ENCODE peak calls at places on chromosome 5, in ten cellular contexts. One of them, this sample, is unnamed.

GRCh38 chr5:170491479-170491878 is 12.3 kb upstream of the KCNIP1 start:
- DNase-seq in midbrain: no peak
- DNase-seq in C1 segment of cervical spinal cord: no peak
- DNase-seq in PC-3: peak; percentile 79
- DNase-seq in uterus: no peak
- DNase-seq in WERI-Rb-1: no peak
- DNase-seq in NCI-H2029: peak; percentile 27
- DNase-seq in stimulated activated CD8-positive, alpha-beta memory T cell treated with anti-CD3 and anti-CD28 coated beads, Interleukin-12 subunit alpha, Interleukin-12 subunit beta, amount 100 ng/mL, for 1 hour: no peak
- DNase-seq in A549: no peak
- DNase-seq in EL: peak; percentile 95
- DNase-seq in this sample: no peak

GRCh38 chr5:149428032-149428431 is 48.9 kb upstream of the IL17B start:
- DNase-seq in midbrain: no peak
- DNase-seq in C1 segment of cervical spinal cord: no peak
- DNase-seq in PC-3: no peak
- DNase-seq in uterus: no peak
- DNase-seq in WERI-Rb-1: no peak
- DNase-seq in NCI-H2029: no peak
- DNase-seq in stimulated activated CD8-positive, alpha-beta memory T cell treated with anti-CD3 and anti-CD28 coated beads, Interleukin-12 subunit alpha, Interleukin-12 subunit beta, amount 100 ng/mL, for 1 hour: no peak
- DNase-seq in A549: no peak
- DNase-seq in EL: no peak
- DNase-seq in this sample: no peak

GRCh38 chr5:41156739-41157138 is 56.6 kb downstream of the C6 start:
- DNase-seq in midbrain: no peak
- DNase-seq in C1 segment of cervical spinal cord: no peak
- DNase-seq in PC-3: peak; percentile 96
- DNase-seq in uterus: no peak
- DNase-seq in WERI-Rb-1: no peak
- DNase-seq in NCI-H2029: no peak
- DNase-seq in stimulated activated CD8-positive, alpha-beta memory T cell treated with anti-CD3 and anti-CD28 coated beads, Interleukin-12 subunit alpha, Interleukin-12 subunit beta, amount 100 ng/mL, for 1 hour: no peak
- DNase-seq in A549: peak; percentile 19
- DNase-seq in EL: peak; percentile 51
- DNase-seq in this sample: no peak

GRCh38 chr5:89878140-89878570 is 531.4 kb downstream of the CETN3 start:
- DNase-seq in midbrain: no peak
- DNase-seq in C1 segment of cervical spinal cord: no peak
- DNase-seq in PC-3: peak; percentile 96
- DNase-seq in uterus: no peak
- DNase-seq in WERI-Rb-1: no peak
- DNase-seq in NCI-H2029: peak; percentile 18
- DNase-seq in stimulated activated CD8-positive, alpha-beta memory T cell treated with anti-CD3 and anti-CD28 coated beads, Interleukin-12 subunit alpha, Interleukin-12 subunit beta, amount 100 ng/mL, for 1 hour: no peak
- DNase-seq in A549: peak; percentile 5
- DNase-seq in EL: peak; percentile 45
- DNase-seq in this sample: no peak

GRCh38 chr5:58983496-58983895 is 400.6 kb downstream of the RAB3C start:
- DNase-seq in midbrain: no peak
- DNase-seq in C1 segment of cervical spinal cord: no peak
- DNase-seq in PC-3: no peak
- DNase-seq in uterus: no peak
- DNase-seq in WERI-Rb-1: no peak
- DNase-seq in NCI-H2029: no peak
- DNase-seq in stimulated activated CD8-positive, alpha-beta memory T cell treated with anti-CD3 and anti-CD28 coated beads, Interleukin-12 subunit alpha, Interleukin-12 subunit beta, amount 100 ng/mL, for 1 hour: no peak
- DNase-seq in A549: no peak
- DNase-seq in EL: no peak
- DNase-seq in this sample: no peak

GRCh38 chr5:65262094-65262493 is 219.6 kb downstream of the ADAMTS6 start:
- DNase-seq in midbrain: no peak
- DNase-seq in C1 segment of cervical spinal cord: no peak
- DNase-seq in PC-3: no peak
- DNase-seq in uterus: peak; percentile 29
- DNase-seq in WERI-Rb-1: no peak
- DNase-seq in NCI-H2029: no peak
- DNase-seq in stimulated activated CD8-positive, alpha-beta memory T cell treated with anti-CD3 and anti-CD28 coated beads, Interleukin-12 subunit alpha, Interleukin-12 subunit beta, amount 100 ng/mL, for 1 hour: no peak
- DNase-seq in A549: no peak
- DNase-seq in EL: peak; percentile 18
- DNase-seq in this sample: peak; percentile 28

GRCh38 chr5:133113331-133114061 is 61.7 kb downstream of the HSPA4 start:
- DNase-seq in midbrain: no peak
- DNase-seq in C1 segment of cervical spinal cord: no peak
- DNase-seq in PC-3: no peak
- DNase-seq in uterus: no peak
- DNase-seq in WERI-Rb-1: no peak
- DNase-seq in NCI-H2029: no peak
- DNase-seq in stimulated activated CD8-positive, alpha-beta memory T cell treated with anti-CD3 and anti-CD28 coated beads, Interleukin-12 subunit alpha, Interleukin-12 subunit beta, amount 100 ng/mL, for 1 hour: no peak
- DNase-seq in A549: no peak
- DNase-seq in EL: peak; percentile 59
- DNase-seq in this sample: no peak

GRCh38 chr5:141439411-141440141 is 9.3 kb downstream of the PCDHGA12 start:
- DNase-seq in midbrain: no peak
- DNase-seq in C1 segment of cervical spinal cord: no peak
- DNase-seq in PC-3: no peak
- DNase-seq in uterus: no peak
- DNase-seq in WERI-Rb-1: no peak
- DNase-seq in NCI-H2029: no peak
- DNase-seq in stimulated activated CD8-positive, alpha-beta memory T cell treated with anti-CD3 and anti-CD28 coated beads, Interleukin-12 subunit alpha, Interleukin-12 subunit beta, amount 100 ng/mL, for 1 hour: no peak
- DNase-seq in A549: no peak
- DNase-seq in EL: no peak
- DNase-seq in this sample: no peak

GRCh38 chr5:127957183-127957582 is 126.4 kb upstream of the SLC12A2 start:
- DNase-seq in midbrain: no peak
- DNase-seq in C1 segment of cervical spinal cord: no peak
- DNase-seq in PC-3: peak; percentile 62
- DNase-seq in uterus: peak; percentile 18
- DNase-seq in WERI-Rb-1: peak; percentile 75
- DNase-seq in NCI-H2029: no peak
- DNase-seq in stimulated activated CD8-positive, alpha-beta memory T cell treated with anti-CD3 and anti-CD28 coated beads, Interleukin-12 subunit alpha, Interleukin-12 subunit beta, amount 100 ng/mL, for 1 hour: no peak
- DNase-seq in A549: peak; percentile 80
- DNase-seq in EL: peak; percentile 78
- DNase-seq in this sample: no peak

GRCh38 chr5:119191944-119192343 is 121.1 kb downstream of the DMXL1 start:
- DNase-seq in midbrain: no peak
- DNase-seq in C1 segment of cervical spinal cord: no peak
- DNase-seq in PC-3: no peak
- DNase-seq in uterus: no peak
- DNase-seq in WERI-Rb-1: no peak
- DNase-seq in NCI-H2029: no peak
- DNase-seq in stimulated activated CD8-positive, alpha-beta memory T cell treated with anti-CD3 and anti-CD28 coated beads, Interleukin-12 subunit alpha, Interleukin-12 subunit beta, amount 100 ng/mL, for 1 hour: no peak
- DNase-seq in A549: no peak
- DNase-seq in EL: no peak
- DNase-seq in this sample: no peak

GRCh38 chr5:133843911-133844310 is 124.5 kb downstream of the C5orf15 start:
- DNase-seq in midbrain: no peak
- DNase-seq in C1 segment of cervical spinal cord: no peak
- DNase-seq in PC-3: no peak
- DNase-seq in uterus: no peak
- DNase-seq in WERI-Rb-1: no peak
- DNase-seq in NCI-H2029: no peak
- DNase-seq in stimulated activated CD8-positive, alpha-beta memory T cell treated with anti-CD3 and anti-CD28 coated beads, Interleukin-12 subunit alpha, Interleukin-12 subunit beta, amount 100 ng/mL, for 1 hour: no peak
- DNase-seq in A549: no peak
- DNase-seq in EL: no peak
- DNase-seq in this sample: no peak

GRCh38 chr5:16992006-16992405 is 55.9 kb upstream of the MYO10 start:
- DNase-seq in midbrain: no peak
- DNase-seq in C1 segment of cervical spinal cord: no peak
- DNase-seq in PC-3: peak; percentile 53
- DNase-seq in uterus: no peak
- DNase-seq in WERI-Rb-1: no peak
- DNase-seq in NCI-H2029: no peak
- DNase-seq in stimulated activated CD8-positive, alpha-beta memory T cell treated with anti-CD3 and anti-CD28 coated beads, Interleukin-12 subunit alpha, Interleukin-12 subunit beta, amount 100 ng/mL, for 1 hour: no peak
- DNase-seq in A549: no peak
- DNase-seq in EL: peak; percentile 57
- DNase-seq in this sample: no peak

GRCh38 chr5:92758552-92758951 is 822.5 kb downstream of the NR2F1-AS1 start:
- DNase-seq in midbrain: no peak
- DNase-seq in C1 segment of cervical spinal cord: no peak
- DNase-seq in PC-3: peak; percentile 81
- DNase-seq in uterus: no peak
- DNase-seq in WERI-Rb-1: no peak
- DNase-seq in NCI-H2029: no peak
- DNase-seq in stimulated activated CD8-positive, alpha-beta memory T cell treated with anti-CD3 and anti-CD28 coated beads, Interleukin-12 subunit alpha, Interleukin-12 subunit beta, amount 100 ng/mL, for 1 hour: no peak
- DNase-seq in A549: no peak
- DNase-seq in EL: peak; percentile 75
- DNase-seq in this sample: no peak

GRCh38 chr5:147515269-147515668 is 5.4 kb upstream of the DPYSL3 start:
- DNase-seq in midbrain: no peak
- DNase-seq in C1 segment of cervical spinal cord: no peak
- DNase-seq in PC-3: no peak
- DNase-seq in uterus: no peak
- DNase-seq in WERI-Rb-1: peak; percentile 53
- DNase-seq in NCI-H2029: no peak
- DNase-seq in stimulated activated CD8-positive, alpha-beta memory T cell treated with anti-CD3 and anti-CD28 coated beads, Interleukin-12 subunit alpha, Interleukin-12 subunit beta, amount 100 ng/mL, for 1 hour: no peak
- DNase-seq in A549: no peak
- DNase-seq in EL: no peak
- DNase-seq in this sample: no peak

GRCh38 chr5:73311291-73312110 is 137.1 kb downstream of the FOXD1 start:
- DNase-seq in midbrain: no peak
- DNase-seq in C1 segment of cervical spinal cord: no peak
- DNase-seq in PC-3: peak; percentile 47
- DNase-seq in uterus: no peak
- DNase-seq in WERI-Rb-1: peak; percentile 23
- DNase-seq in NCI-H2029: no peak
- DNase-seq in stimulated activated CD8-positive, alpha-beta memory T cell treated with anti-CD3 and anti-CD28 coated beads, Interleukin-12 subunit alpha, Interleukin-12 subunit beta, amount 100 ng/mL, for 1 hour: no peak
- DNase-seq in A549: peak; percentile 23
- DNase-seq in EL: peak; percentile 95
- DNase-seq in this sample: no peak

GRCh38 chr5:9207820-9208418 is 338.0 kb downstream of the SEMA5A start:
- DNase-seq in midbrain: peak; percentile 47
- DNase-seq in C1 segment of cervical spinal cord: no peak
- DNase-seq in PC-3: peak; percentile 90
- DNase-seq in uterus: no peak
- DNase-seq in WERI-Rb-1: no peak
- DNase-seq in NCI-H2029: peak; percentile 39
- DNase-seq in stimulated activated CD8-positive, alpha-beta memory T cell treated with anti-CD3 and anti-CD28 coated beads, Interleukin-12 subunit alpha, Interleukin-12 subunit beta, amount 100 ng/mL, for 1 hour: no peak
- DNase-seq in A549: peak; percentile 52
- DNase-seq in EL: peak; percentile 66
- DNase-seq in this sample: peak; percentile 50

GRCh38 chr5:117657591-117657990 is 1083.0 kb upstream of the SEMA6A start:
- DNase-seq in midbrain: no peak
- DNase-seq in C1 segment of cervical spinal cord: no peak
- DNase-seq in PC-3: no peak
- DNase-seq in uterus: no peak
- DNase-seq in WERI-Rb-1: no peak
- DNase-seq in NCI-H2029: no peak
- DNase-seq in stimulated activated CD8-positive, alpha-beta memory T cell treated with anti-CD3 and anti-CD28 coated beads, Interleukin-12 subunit alpha, Interleukin-12 subunit beta, amount 100 ng/mL, for 1 hour: no peak
- DNase-seq in A549: no peak
- DNase-seq in EL: peak; percentile 8
- DNase-seq in this sample: peak; percentile 76